ENCODE peak calls at places on chromosomes 2 and 18, in five cellular contexts. X, Y, L, J and T are unnamed samples.

GRCh38 chr18:62187543-62188378 is 706 bp downstream of the RELCH start:
- DNase-seq in X (no peak), Y (peak; percentile 74), L (peak; percentile 49), J (peak; percentile 25), T (no peak)

GRCh38 chr2:29747786-29748470 is 173.5 kb downstream of the ALK start:
- DNase-seq in X (no peak), Y (no peak), L (no peak), J (no peak), T (no peak)

GRCh38 chr2:214193943-214194342 is 216.9 kb upstream of the VWC2L start:
- DNase-seq in X (no peak), Y (no peak), L (no peak), J (no peak), T (no peak)

GRCh38 chr2:134446431-134447091 is 192.7 kb downstream of the MGAT5 start:
- DNase-seq in X (no peak), Y (no peak), L (no peak), J (no peak), T (no peak)

GRCh38 chr18:22067682-22068081 is 101.7 kb upstream of the GATA6 start:
- DNase-seq in X (no peak), Y (no peak), L (no peak), J (no peak), T (no peak)

GRCh38 chr18:68314403-68314802 is 400.5 kb downstream of the TMX3 start:
- DNase-seq in X (no peak), Y (no peak), L (no peak), J (no peak), T (no peak)

GRCh38 chr2:113052767-113053166 is at the start of gene IL36B:
- DNase-seq in X (no peak), Y (no peak), L (no peak), J (no peak), T (no peak)

GRCh38 chr18:33577688-33578370 is at the start of gene ASXL3:
- DNase-seq in X (no peak), Y (peak; percentile 61), L (peak; percentile 14), J (peak; percentile 67), T (peak; percentile 36)

GRCh38 chr2:85674417-85674816 is 6.4 kb upstream of the SFTPB start:
- DNase-seq in X (no peak), Y (no peak), L (no peak), J (no peak), T (no peak)

GRCh38 chr2:55454121-55454520 is 34.5 kb upstream of the CCDC88A start:
- DNase-seq in X (no peak), Y (no peak), L (no peak), J (no peak), T (peak; percentile 19)

GRCh38 chr18:31819106-31819924 is 58.6 kb upstream of the SLC25A52 start:
- DNase-seq in X (no peak), Y (peak; percentile 72), L (peak; percentile 67), J (no peak), T (peak; percentile 57)

GRCh38 chr2:85409719-85410583 is at the start of gene CAPG:
- DNase-seq in X (peak; percentile 92), Y (peak; percentile 77), L (peak; percentile 69), J (peak; percentile 51), T (no peak)

GRCh38 chr18:63162271-63163014 is 157.1 kb downstream of the BCL2 start:
- DNase-seq in X (no peak), Y (no peak), L (peak; percentile 42), J (no peak), T (no peak)

GRCh38 chr2:123953848-123954247 is 71.2 kb upstream of the CNTNAP5 start:
- DNase-seq in X (no peak), Y (no peak), L (peak; percentile 30), J (no peak), T (no peak)

GRCh38 chr18:45935591-45936335 is 31.4 kb downstream of the EPG5 start:
- DNase-seq in X (no peak), Y (no peak), L (no peak), J (no peak), T (no peak)

GRCh38 chr2:146927080-146927714 is 917.6 kb upstream of the ACVR2A start:
- DNase-seq in X (no peak), Y (peak; percentile 90), L (no peak), J (peak; percentile 47), T (peak; percentile 63)

GRCh38 chr2:70511986-70512729 is 41.5 kb downstream of the TGFA start:
- DNase-seq in X (no peak), Y (peak; percentile 28), L (no peak), J (no peak), T (no peak)

GRCh38 chr2:241508240-241508509 is 209 bp downstream of the STK25 start:
- DNase-seq in X (no peak), Y (no peak), L (no peak), J (no peak), T (no peak)

GRCh38 chr18:905307-905947 is 756 bp downstream of the ADCYAP1 start:
- DNase-seq in X (no peak), Y (peak; percentile 65), L (no peak), J (no peak), T (peak; percentile 27)

GRCh38 chr2:95043300-95043786 is 17.8 kb downstream of the MAL start:
- DNase-seq in X (peak; percentile 91), Y (no peak), L (no peak), J (peak; percentile 95), T (no peak)

GRCh38 chr2:68807821-68808266 is 63.4 kb downstream of the BMP10 start:
- DNase-seq in X (no peak), Y (no peak), L (peak; percentile 72), J (peak; percentile 44), T (peak; percentile 53)

GRCh38 chr2:140416577-140416976 is 1636.4 kb upstream of the NXPH2 start:
- DNase-seq in X (no peak), Y (no peak), L (no peak), J (no peak), T (no peak)

GRCh38 chr2:135820003-135820618 is 16.9 kb downstream of the LCT start:
- DNase-seq in X (no peak), Y (no peak), L (peak; percentile 33), J (no peak), T (no peak)

GRCh38 chr2:176110975-176111663 is 4.0 kb downstream of the HOXD11 start:
- DNase-seq in X (no peak), Y (peak; percentile 92), L (peak; percentile 63), J (peak; percentile 22), T (peak; percentile 86)

GRCh38 chr2:62934501-62934900 is 116.1 kb upstream of the OTX1 start:
- DNase-seq in X (no peak), Y (no peak), L (no peak), J (no peak), T (no peak)

GRCh38 chr2:138959031-138959430 is 178.8 kb upstream of the NXPH2 start:
- DNase-seq in X (no peak), Y (no peak), L (no peak), J (no peak), T (no peak)

GRCh38 chr2:176552456-176553135 is 283.4 kb downstream of the MTX2 start:
- DNase-seq in X (no peak), Y (no peak), L (no peak), J (no peak), T (no peak)

GRCh38 chr2:152473151-152473857 is 138.3 kb downstream of the FMNL2 start:
- DNase-seq in X (no peak), Y (no peak), L (no peak), J (no peak), T (no peak)

GRCh38 chr2:205387350-205388045 is 294.8 kb upstream of the NRP2 start:
- DNase-seq in X (no peak), Y (no peak), L (no peak), J (no peak), T (no peak)

GRCh38 chr2:240494194-240494793 is 58.8 kb downstream of the GPC1 start:
- DNase-seq in X (no peak), Y (peak; percentile 15), L (no peak), J (no peak), T (no peak)

GRCh38 chr2:134411828-134412638 is 158.2 kb downstream of the MGAT5 start:
- DNase-seq in X (peak; percentile 83), Y (peak; percentile 88), L (peak; percentile 81), J (peak; percentile 61), T (peak; percentile 80)

GRCh38 chr18:39675358-39675757 is 2109.8 kb upstream of the CELF4 start:
- DNase-seq in X (no peak), Y (no peak), L (peak; percentile 23), J (no peak), T (no peak)

GRCh38 chr2:204590063-204590462 is 44.8 kb downstream of the PARD3B start:
- DNase-seq in X (no peak), Y (no peak), L (no peak), J (no peak), T (no peak)

GRCh38 chr18:27226556-27227075 is 41.5 kb upstream of the CHST9 start:
- DNase-seq in X (no peak), Y (no peak), L (no peak), J (no peak), T (no peak)

GRCh38 chr2:230312638-230313037 is 14.4 kb upstream of the SP140L start:
- DNase-seq in X (no peak), Y (no peak), L (no peak), J (no peak), T (no peak)

GRCh38 chr2:73269686-73270465 is 14.4 kb downstream of the FBXO41 start:
- DNase-seq in X (no peak), Y (peak; percentile 27), L (no peak), J (no peak), T (no peak)

GRCh38 chr2:189466656-189467055 is 25.4 kb downstream of the WDR75 start:
- DNase-seq in X (no peak), Y (no peak), L (peak; percentile 33), J (no peak), T (no peak)

GRCh38 chr2:179793238-179793637 is 68.2 kb downstream of the ZNF385B start:
- DNase-seq in X (no peak), Y (no peak), L (no peak), J (no peak), T (no peak)